ENCODE peak calls at places on chromosomes 13 and 19, in six cellular contexts. Y is globus pallidus, D is H7, Z is KBM-7, G is upper lobe of left lung, X is Peyer's patch. J is an unnamed sample.

GRCh38 chr19:24166055-24166454 is 79.1 kb downstream of the ZNF254 start:
- DNase-seq in Y (no peak), D (no peak), Z (no peak), G (no peak), X (no peak), J (no peak)

GRCh38 chr13:30738946-30739528 is 3.7 kb downstream of the ALOX5AP start:
- DNase-seq in Y (no peak), D (no peak), Z (no peak), G (no peak), X (no peak), J (no peak)

GRCh38 chr13:50123862-50124535 is 108.8 kb downstream of the KCNRG start:
- DNase-seq in Y (peak; percentile 97), D (peak; percentile 97), Z (peak; percentile 96), G (peak; percentile 97), X (peak; percentile 89), J (peak; percentile 95)

GRCh38 chr13:92074658-92075057 is 676.2 kb downstream of the GPC5 start:
- DNase-seq in Y (peak; percentile 24), D (peak; percentile 8), Z (peak; percentile 24), G (no peak), X (no peak), J (no peak)

GRCh38 chr19:4802711-4803110 is 11.2 kb downstream of the FEM1A start:
- DNase-seq in Y (no peak), D (no peak), Z (no peak), G (no peak), X (no peak), J (no peak)

GRCh38 chr19:1717200-1717969 is 35.9 kb upstream of the ONECUT3 start:
- DNase-seq in Y (no peak), D (no peak), Z (no peak), G (no peak), X (no peak), J (no peak)

GRCh38 chr13:88196106-88196505 is 524.9 kb downstream of the SLITRK5 start:
- DNase-seq in Y (no peak), D (no peak), Z (no peak), G (no peak), X (no peak), J (no peak)

GRCh38 chr19:49923055-49924003 is 5.7 kb upstream of the ATF5 start:
- DNase-seq in Y (no peak), D (peak; percentile 37), Z (no peak), G (no peak), X (peak; percentile 62), J (no peak)

GRCh38 chr13:47159853-47160550 is 263.1 kb upstream of the HTR2A start:
- DNase-seq in Y (no peak), D (no peak), Z (no peak), G (no peak), X (no peak), J (no peak)

GRCh38 chr13:49219647-49220034 is 497 bp upstream of the MLNR start:
- DNase-seq in Y (no peak), D (no peak), Z (no peak), G (no peak), X (no peak), J (no peak)

GRCh38 chr19:17109962-17110598 is 34.5 kb downstream of the MYO9B start:
- DNase-seq in Y (peak; percentile 63), D (no peak), Z (peak; percentile 76), G (peak; percentile 86), X (peak; percentile 90), J (peak; percentile 72)

GRCh38 chr13:29743229-29743786 is 107.1 kb downstream of the UBL3 start:
- DNase-seq in Y (no peak), D (no peak), Z (no peak), G (no peak), X (no peak), J (peak; percentile 69)

GRCh38 chr13:111210488-111210887 is 95.4 kb downstream of the ARHGEF7 start:
- DNase-seq in Y (peak; percentile 89), D (peak; percentile 57), Z (no peak), G (peak; percentile 86), X (no peak), J (peak; percentile 79)

J was measured in tibial artery.